ENCODE peak calls at places on chromosomes 4 and X, in four cellular contexts. K, B, P and U are unnamed samples.

GRCh38 chr4:123390846-123391456 is 5.6 kb upstream of the SPRY1 start:
- DNase-seq in B (peak; percentile 24), K (no peak), P (no peak), U (peak; percentile 56)

GRCh38 chrX:103073442-103073841 is 9.5 kb upstream of the BEX1 start:
- DNase-seq in K (no peak), P (no peak), B (no peak), U (peak; percentile 21)

GRCh38 chr4:52546449-52546848 is 112.7 kb downstream of the USP46 start:
- DNase-seq in P (no peak), B (no peak), K (no peak), U (no peak)

GRCh38 chr4:83075696-83076095 is 38.8 kb downstream of the PLAC8 start:
- DNase-seq in B (no peak), P (no peak), K (no peak), U (peak; percentile 47)

GRCh38 chrX:150436200-150436599 is 73.1 kb downstream of the MAMLD1 start:
- DNase-seq in K (no peak), P (no peak), B (no peak), U (no peak)

GRCh38 chr4:16070203-16070602 is 13.6 kb downstream of the PROM1 start:
- DNase-seq in K (no peak), B (no peak), P (no peak), U (no peak)

GRCh38 chr4:148091896-148092295 is 350.3 kb downstream of the NR3C2 start:
- DNase-seq in P (no peak), K (no peak), B (no peak), U (no peak)

GRCh38 chr4:171186700-171187099 is 626.5 kb upstream of the GALNTL6 start:
- DNase-seq in P (peak; percentile 6), B (no peak), K (no peak), U (no peak)

GRCh38 chr4:189029961-189030360 is 890.7 kb downstream of the TRIML1 start:
- DNase-seq in B (no peak), P (no peak), K (no peak), U (no peak)

GRCh38 chr4:77862478-77863216 is at the start of gene MRPL1:
- DNase-seq in P (peak; percentile 90), B (peak; percentile 96), K (peak; percentile 72), U (peak; percentile 98)

GRCh38 chr4:151169223-151169622 is 69.8 kb downstream of the RPS3A start:
- DNase-seq in B (no peak), K (no peak), P (peak; percentile 49), U (peak; percentile 97)

GRCh38 chr4:145755802-145756201 is 75.9 kb downstream of the C4orf51 start:
- DNase-seq in P (no peak), B (no peak), K (no peak), U (no peak)

GRCh38 chr4:153486281-153487151 is 20.4 kb downstream of the TMEM131L start:
- DNase-seq in B (peak; percentile 16), K (no peak), P (peak; percentile 36), U (peak; percentile 83)

GRCh38 chr4:184148871-184149637 is 68.6 kb downstream of the ENPP6 start:
- DNase-seq in K (no peak), P (no peak), B (no peak), U (no peak)

GRCh38 chrX:40003071-40003981 is 94.4 kb downstream of the BCOR start:
- DNase-seq in K (no peak), P (peak; percentile 38), B (peak; percentile 74), U (peak; percentile 8)

GRCh38 chr4:142379277-142380051 is 466.6 kb downstream of the INPP4B start:
- DNase-seq in B (peak; percentile 48), K (no peak), P (no peak), U (peak; percentile 77)

GRCh38 chrX:98065151-98065550 is 1181.4 kb downstream of the RPA4 start:
- DNase-seq in K (no peak), B (no peak), P (no peak), U (no peak)

GRCh38 chr4:114257516-114257915 is 278.1 kb upstream of the ARSJ start:
- DNase-seq in B (no peak), K (no peak), P (no peak), U (peak; percentile 53)

GRCh38 chrX:106718709-106719108 is 7.8 kb upstream of the RNF128 start:
- DNase-seq in K (no peak), P (no peak), B (peak; percentile 11), U (no peak)

GRCh38 chr4:8321220-8321619 is 51.7 kb downstream of the HTRA3 start:
- DNase-seq in K (no peak), B (no peak), P (no peak), U (no peak)

GRCh38 chrX:111445485-111445884 is 33.5 kb upstream of the DCX start:
- DNase-seq in P (peak; percentile 80), B (peak; percentile 36), K (no peak), U (peak; percentile 50)

GRCh38 chrX:153667931-153668396 is 5.6 kb downstream of the PNCK start:
- DNase-seq in K (peak; percentile 68), B (peak; percentile 74), P (peak; percentile 82), U (peak; percentile 82)

GRCh38 chrX:151515233-151515632 is 48.2 kb upstream of the PASD1 start:
- DNase-seq in K (no peak), P (no peak), B (no peak), U (no peak)